ENCODE peak calls at places on chromosomes 5 and 9, in four cellular contexts. Z, C, Y and W are unnamed samples.
A peak's percentile ranks its signal among the peaks of the same experiment; 100 is the strongest.

GRCh38 chr5:120159155-120159554 is 304.9 kb upstream of the PRR16 start:
- DNase-seq in C (no peak), Z (no peak), Y (no peak), W (no peak)

GRCh38 chr5:35319231-35320002 is 89.1 kb upstream of the PRLR start:
- DNase-seq in Y (peak; percentile 48), Z (peak; percentile 60), C (peak; percentile 87), W (peak; percentile 93)

GRCh38 chr9:93115486-93115885 is 18.6 kb downstream of the NINJ1 start:
- DNase-seq in Y (no peak), C (no peak), Z (peak; percentile 3), W (no peak)

GRCh38 chr9:13719410-13719809 is 439.9 kb upstream of the MPDZ start:
- DNase-seq in Y (no peak), C (no peak), Z (no peak), W (no peak)

GRCh38 chr5:91038180-91038808 is 344.8 kb downstream of the ARRDC3 start:
- DNase-seq in Z (no peak), Y (no peak), C (no peak), W (no peak)

GRCh38 chr9:134626141-134626423 is 15.5 kb upstream of the COL5A1 start:
- DNase-seq in Y (no peak), C (no peak), Z (peak; percentile 56), W (peak; percentile 59)

GRCh38 chr5:52073993-52074689 is 690.9 kb downstream of the ISL1 start:
- DNase-seq in Y (no peak), Z (no peak), C (no peak), W (no peak)

GRCh38 chr5:178455480-178455835 is 134.7 kb downstream of the COL23A1 start:
- DNase-seq in C (peak; percentile 52), Z (no peak), Y (no peak), W (peak; percentile 46)

GRCh38 chr5:119343766-119344165 is 12.1 kb upstream of the TNFAIP8 start:
- DNase-seq in C (no peak), Z (no peak), Y (peak; percentile 58), W (no peak)

GRCh38 chr5:172548311-172548731 is 92.7 kb upstream of the NEURL1B start:
- DNase-seq in Z (no peak), C (no peak), Y (no peak), W (no peak)

GRCh38 chr5:91383956-91384300 is 811 bp upstream of the ARRDC3 start:
- DNase-seq in Y (peak; percentile 26), C (no peak), Z (no peak), W (no peak)

GRCh38 chr9:11312976-11313375 is 700.2 kb upstream of the PTPRD start:
- DNase-seq in C (no peak), Y (no peak), Z (no peak), W (no peak)

GRCh38 chr9:110160163-110160562 is 47.8 kb downstream of the C9orf152 start:
- DNase-seq in C (no peak), Y (no peak), Z (no peak), W (no peak)

GRCh38 chr9:109276469-109277440 is 44.1 kb downstream of the EPB41L4B start:
- DNase-seq in Z (no peak), C (no peak), Y (no peak), W (no peak)

GRCh38 chr5:72511371-72512178 is 4.4 kb upstream of the ZNF366 start:
- DNase-seq in Y (no peak), Z (no peak), C (no peak), W (no peak)

GRCh38 chr9:134264169-134264568 is 62.1 kb upstream of the RXRA start:
- DNase-seq in Z (no peak), Y (no peak), C (no peak), W (no peak)

GRCh38 chr5:106601605-106602004 is 1069.1 kb downstream of the EFNA5 start:
- DNase-seq in Y (no peak), C (no peak), Z (no peak), W (no peak)

GRCh38 chr5:72597456-72597948 is 90.3 kb upstream of the ZNF366 start:
- DNase-seq in Y (no peak), Z (no peak), C (no peak), W (no peak)

GRCh38 chr5:170542691-170543275 is 39.0 kb downstream of the KCNIP1 start:
- DNase-seq in Z (no peak), C (no peak), Y (no peak), W (no peak)

GRCh38 chr5:133384903-133385302 is 227.4 kb downstream of the FSTL4 start:
- DNase-seq in C (peak; percentile 52), Y (no peak), Z (no peak), W (no peak)

GRCh38 chr9:137454506-137455360 is 4.4 kb downstream of the NSMF start:
- DNase-seq in Y (no peak), Z (peak; percentile 67), C (no peak), W (peak; percentile 89)

GRCh38 chr9:87594662-87595061 is 97.0 kb downstream of the DAPK1 start:
- DNase-seq in Z (no peak), Y (no peak), C (no peak), W (no peak)
- TF ChIP-seq CTCF in Z (no peak), Y (no peak), C (no peak), W (no peak)

GRCh38 chr5:1110930-1111726 is 735 bp downstream of the SLC12A7 start:
- DNase-seq in Y (no peak), Z (no peak), C (no peak), W (no peak)
- TF ChIP-seq POLR2A in Y (no peak), Z (no peak), C (no peak), W (no peak)

GRCh38 chr5:129135633-129136032 is 41.1 kb downstream of the ISOC1 start:
- DNase-seq in Z (no peak), Y (no peak), C (no peak), W (no peak)
- TF ChIP-seq CTCF in Z (peak; percentile 10), Y (peak; percentile 7), C (no peak), W (no peak)

DNA sequence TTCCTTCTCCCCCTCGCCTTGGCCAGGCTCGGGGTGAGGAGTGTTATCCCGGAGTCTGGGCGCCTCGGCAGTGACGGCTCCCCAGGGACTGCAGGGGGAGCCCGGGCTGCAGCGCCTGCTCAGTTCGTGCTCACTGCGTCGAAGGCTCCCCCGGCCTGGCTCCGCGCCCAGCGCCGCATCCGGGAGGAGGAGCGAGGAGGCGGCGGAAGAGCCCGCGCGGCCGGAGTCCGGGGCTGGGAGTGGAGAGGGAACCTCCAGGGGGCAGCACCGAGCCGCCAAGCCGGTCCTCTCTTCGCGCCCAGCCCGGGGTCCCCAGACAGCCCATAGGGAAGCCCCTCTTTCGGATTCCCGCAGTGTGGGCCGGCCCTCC is 1.3 kb upstream of the EGR1 start:
- DNase-seq in Z (peak; percentile 98), Y (peak; percentile 85), C (peak; percentile 95), W (peak; percentile 90)
- TF ChIP-seq POLR2A in Z (no peak), Y (peak; percentile 89), C (no peak), W (no peak)

GRCh38 chr5:68285857-68286611 is 70.5 kb downstream of the PIK3R1 start:
- DNase-seq in Z (no peak), Y (no peak), C (no peak), W (no peak)
- TF ChIP-seq CTCF in Z (peak; percentile 83), Y (peak; percentile 88), C (peak; percentile 72), W (no peak)

GRCh38 chr9:95937131-95937530 is 61.6 kb downstream of the ERCC6L2 start:
- DNase-seq in Y (no peak), Z (no peak), C (no peak), W (no peak)

GRCh38 chr9:95936579-95937075 is 61.1 kb downstream of the ERCC6L2 start:
- DNase-seq in Z (no peak), Y (no peak), C (no peak), W (no peak)

GRCh38 chr9:95939472-95939871 is 64.0 kb downstream of the ERCC6L2 start:
- DNase-seq in Y (no peak), Z (no peak), C (no peak), W (no peak)

GRCh38 chr9:95940265-95940664 is 64.8 kb downstream of the ERCC6L2 start:
- DNase-seq in C (no peak), Y (no peak), Z (no peak), W (no peak)

DNA sequence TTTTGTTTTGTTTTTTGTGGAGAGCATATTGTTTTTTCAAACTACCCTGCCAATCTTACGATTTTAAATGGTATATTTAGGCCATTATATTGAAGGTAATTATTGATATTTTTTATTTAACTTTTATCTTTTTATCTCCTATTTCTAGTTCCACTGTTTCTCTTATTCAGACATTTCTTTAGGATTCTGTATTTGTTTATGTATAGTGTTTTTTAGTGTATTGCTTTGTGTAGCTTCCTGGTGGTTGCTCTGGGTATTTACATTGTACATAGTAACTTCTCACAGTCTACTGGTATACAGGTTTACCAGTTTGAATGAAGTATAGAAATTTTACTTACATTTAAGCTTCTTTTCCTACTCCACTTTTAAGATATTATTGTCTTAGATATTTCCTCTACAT is 63.2 kb downstream of the ERCC6L2 start:
- DNase-seq in Z (no peak), Y (no peak), C (no peak), W (no peak)
- TF ChIP-seq POLR2A in Z (no peak), Y (no peak), C (no peak), W (no peak)

GRCh38 chr5:127009784-127010183 is 20.6 kb downstream of the MARCHF3 start:
- DNase-seq in Z (no peak), C (no peak), Y (no peak), W (no peak)

GRCh38 chr5:127008300-127008975 is 21.9 kb downstream of the MARCHF3 start:
- DNase-seq in C (no peak), Y (no peak), Z (no peak), W (no peak)

GRCh38 chr5:127011961-127012644 is 18.3 kb downstream of the MARCHF3 start:
- DNase-seq in Y (no peak), Z (no peak), C (no peak), W (no peak)

GRCh38 chr5:127011151-127011550 is 19.2 kb downstream of the MARCHF3 start:
- DNase-seq in Z (no peak), Y (no peak), C (no peak), W (no peak)

DNA sequence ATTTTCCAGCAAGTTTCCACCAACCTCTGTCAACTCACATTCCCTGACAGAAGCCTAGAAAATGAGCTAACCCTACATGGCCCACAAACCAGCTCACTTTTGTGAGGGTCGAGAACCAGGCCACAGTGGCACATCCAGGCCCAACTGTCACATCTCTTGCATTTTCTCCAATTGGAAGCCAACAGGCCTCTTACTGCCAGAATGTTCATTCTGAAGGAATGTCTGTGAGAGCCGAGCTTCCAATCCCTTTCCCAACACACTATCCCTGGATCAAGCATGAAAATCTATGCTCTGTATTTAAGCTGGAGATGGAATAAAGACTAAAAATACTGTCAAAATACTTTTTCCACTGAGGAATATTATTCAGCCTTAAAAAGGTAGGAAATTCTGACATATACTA is 20.0 kb downstream of the MARCHF3 start:
- DNase-seq in C (no peak), Y (no peak), Z (no peak), W (no peak)
- TF ChIP-seq CTCF in C (no peak), Y (no peak), Z (no peak), W (no peak)

GRCh38 chr5:139650689-139651501 is 2.7 kb downstream of the CXXC5 start:
- DNase-seq in C (no peak), Y (no peak), Z (peak; percentile 70), W (no peak)
- TF ChIP-seq POLR2A in C (no peak), Y (no peak), Z (no peak), W (no peak)

GRCh38 chr9:26892251-26893029 is at the start of gene CAAP1:
- DNase-seq in C (peak; percentile 96), Y (peak; percentile 94), Z (peak; percentile 97), W (peak; percentile 98)
- TF ChIP-seq CTCF in C (no peak), Y (peak; percentile 44), Z (peak; percentile 28), W (no peak)